ENCODE peak calls at places on chromosome X, in seven cellular contexts. One of them, this sample, is unnamed. For H3K4me1, the result is how much of the 10 kb centered on the place peaks cover.

GRCh38 chrX:133958997-133959688 is 26.3 kb downstream of the GPC3 start:
- DNase-seq in mesendoderm: no peak
- DNase-seq in mesenchymal stem cell: peak
- DNase-seq in trophoblast cell: no peak
- DNase-seq in neuronal stem cell: no peak
- DNase-seq in IMR-90: no peak
- DNase-seq in H1: no peak
- DNase-seq in this sample: no peak

GRCh38 chrX:133670394-133670793 is 255.1 kb upstream of the GPC4 start:
- DNase-seq in mesendoderm: peak
- DNase-seq in mesenchymal stem cell: peak
- DNase-seq in trophoblast cell: peak
- DNase-seq in neuronal stem cell: peak
- DNase-seq in IMR-90: peak
- DNase-seq in H1: no peak
- DNase-seq in this sample: no peak

GRCh38 chrX:23952984-23953907 is 45.4 kb downstream of the CXorf58 start:
- DNase-seq in mesendoderm: peak
- DNase-seq in mesenchymal stem cell: no peak
- DNase-seq in trophoblast cell: no peak
- DNase-seq in neuronal stem cell: no peak
- DNase-seq in IMR-90: no peak
- DNase-seq in H1: no peak
- DNase-seq in this sample: peak

GRCh38 chrX:41386222-41386990 is 52.4 kb downstream of the DDX3X start:
- DNase-seq in mesendoderm: no peak
- DNase-seq in mesenchymal stem cell: no peak
- DNase-seq in trophoblast cell: no peak
- DNase-seq in neuronal stem cell: no peak
- DNase-seq in IMR-90: peak
- DNase-seq in H1: no peak
- DNase-seq in this sample: no peak

GRCh38 chrX:133786382-133786781 is 199.0 kb downstream of the GPC3 start:
- DNase-seq in mesendoderm: no peak
- DNase-seq in mesenchymal stem cell: no peak
- DNase-seq in trophoblast cell: no peak
- DNase-seq in neuronal stem cell: no peak
- DNase-seq in IMR-90: no peak
- DNase-seq in H1: no peak
- DNase-seq in this sample: no peak

GRCh38 chrX:24245201-24245600 is 68.7 kb downstream of the SUPT20HL2 start:
- DNase-seq in mesendoderm: peak
- DNase-seq in mesenchymal stem cell: peak
- DNase-seq in trophoblast cell: peak
- DNase-seq in neuronal stem cell: peak
- DNase-seq in IMR-90: peak
- DNase-seq in H1: no peak
- DNase-seq in this sample: no peak

GRCh38 chrX:10971176-10971575 is 140.0 kb upstream of the HCCS start:
- DNase-seq in mesendoderm: no peak
- DNase-seq in mesenchymal stem cell: no peak
- DNase-seq in trophoblast cell: no peak
- DNase-seq in neuronal stem cell: no peak
- DNase-seq in IMR-90: no peak
- DNase-seq in H1: no peak
- DNase-seq in this sample: no peak

GRCh38 chrX:144732588-144732987 is 514.7 kb upstream of the SPANXN1 start:
- DNase-seq in mesendoderm: peak
- DNase-seq in mesenchymal stem cell: no peak
- DNase-seq in trophoblast cell: no peak
- DNase-seq in neuronal stem cell: no peak
- DNase-seq in IMR-90: no peak
- DNase-seq in H1: no peak
- DNase-seq in this sample: no peak

GRCh38 chrX:17414839-17415238 is 39.8 kb downstream of the NHS start:
- DNase-seq in mesendoderm: peak
- DNase-seq in mesenchymal stem cell: no peak
- DNase-seq in trophoblast cell: no peak
- DNase-seq in neuronal stem cell: no peak
- DNase-seq in IMR-90: no peak
- DNase-seq in H1: no peak
- DNase-seq in this sample: peak

GRCh38 chrX:13432376-13432775 is 112.5 kb upstream of the ATXN3L start:
- DNase-seq in mesendoderm: no peak
- DNase-seq in mesenchymal stem cell: peak
- DNase-seq in trophoblast cell: no peak
- DNase-seq in neuronal stem cell: no peak
- DNase-seq in IMR-90: peak
- DNase-seq in H1: no peak
- DNase-seq in this sample: no peak

GRCh38 chrX:136577562-136577961 is 45.5 kb downstream of the VGLL1 start:
- DNase-seq in mesendoderm: peak
- DNase-seq in mesenchymal stem cell: peak
- DNase-seq in trophoblast cell: peak
- DNase-seq in neuronal stem cell: peak
- DNase-seq in IMR-90: peak
- DNase-seq in H1: no peak
- DNase-seq in this sample: peak

GRCh38 chrX:137549073-137549472 is 16.9 kb upstream of the ZIC3 start:
- DNase-seq in mesendoderm: peak
- DNase-seq in mesenchymal stem cell: no peak
- DNase-seq in trophoblast cell: no peak
- DNase-seq in neuronal stem cell: no peak
- DNase-seq in IMR-90: no peak
- DNase-seq in H1: no peak
- DNase-seq in this sample: peak

GRCh38 chrX:24494544-24495113 is 29.5 kb downstream of the PDK3 start:
- DNase-seq in mesendoderm: no peak
- DNase-seq in mesenchymal stem cell: peak
- DNase-seq in trophoblast cell: no peak
- DNase-seq in neuronal stem cell: no peak
- DNase-seq in IMR-90: peak
- DNase-seq in H1: no peak
- DNase-seq in this sample: no peak

GRCh38 chrX:145817299-145817665 is 347 bp upstream of the SLITRK2 start:
- DNase-seq in mesendoderm: peak
- DNase-seq in mesenchymal stem cell: no peak
- DNase-seq in trophoblast cell: no peak
- DNase-seq in neuronal stem cell: no peak
- DNase-seq in IMR-90: no peak
- DNase-seq in H1: no peak
- DNase-seq in this sample: peak

GRCh38 chrX:140425712-140426395 is 79.0 kb downstream of the SOX3 start:
- DNase-seq in mesendoderm: peak
- DNase-seq in mesenchymal stem cell: no peak
- DNase-seq in trophoblast cell: no peak
- DNase-seq in neuronal stem cell: no peak
- DNase-seq in IMR-90: no peak
- DNase-seq in H1: no peak
- DNase-seq in this sample: no peak

GRCh38 chrX:130091976-130092522 is 18.2 kb downstream of the ELF4 start:
- DNase-seq in mesendoderm: peak
- DNase-seq in mesenchymal stem cell: no peak
- DNase-seq in trophoblast cell: no peak
- DNase-seq in neuronal stem cell: no peak
- DNase-seq in IMR-90: no peak
- DNase-seq in H1: no peak
- DNase-seq in this sample: peak

GRCh38 chrX:9581771-9582396 is 117.0 kb downstream of the TBL1X start:
- DNase-seq in mesendoderm: no peak
- DNase-seq in mesenchymal stem cell: no peak
- DNase-seq in trophoblast cell: no peak
- DNase-seq in neuronal stem cell: no peak
- DNase-seq in IMR-90: no peak
- DNase-seq in H1: no peak
- DNase-seq in this sample: no peak

GRCh38 chrX:11724122-11725017 is 33.7 kb upstream of the MSL3 start:
- DNase-seq in mesendoderm: peak
- DNase-seq in mesenchymal stem cell: peak
- DNase-seq in trophoblast cell: no peak
- DNase-seq in neuronal stem cell: peak
- DNase-seq in IMR-90: peak
- DNase-seq in H1: no peak
- DNase-seq in this sample: no peak

GRCh38 chrX:153903991-153904957 is at the start of gene AVPR2:
- DNase-seq in mesendoderm: no peak
- DNase-seq in mesenchymal stem cell: no peak
- DNase-seq in trophoblast cell: no peak
- DNase-seq in neuronal stem cell: no peak
- DNase-seq in IMR-90: no peak
- DNase-seq in H1: no peak
- DNase-seq in this sample: peak

GRCh38 chrX:69603566-69604194 is 12.2 kb upstream of the EDA start:
- DNase-seq in mesendoderm: peak
- DNase-seq in mesenchymal stem cell: peak
- DNase-seq in trophoblast cell: peak
- DNase-seq in neuronal stem cell: no peak
- DNase-seq in IMR-90: no peak
- DNase-seq in H1: no peak
- DNase-seq in this sample: peak

GRCh38 chrX:40192196-40192595 is 94.4 kb upstream of the BCOR start:
- DNase-seq in mesendoderm: no peak
- DNase-seq in mesenchymal stem cell: no peak
- DNase-seq in trophoblast cell: no peak
- DNase-seq in neuronal stem cell: no peak
- DNase-seq in IMR-90: no peak
- DNase-seq in H1: no peak
- DNase-seq in this sample: no peak

DNA sequence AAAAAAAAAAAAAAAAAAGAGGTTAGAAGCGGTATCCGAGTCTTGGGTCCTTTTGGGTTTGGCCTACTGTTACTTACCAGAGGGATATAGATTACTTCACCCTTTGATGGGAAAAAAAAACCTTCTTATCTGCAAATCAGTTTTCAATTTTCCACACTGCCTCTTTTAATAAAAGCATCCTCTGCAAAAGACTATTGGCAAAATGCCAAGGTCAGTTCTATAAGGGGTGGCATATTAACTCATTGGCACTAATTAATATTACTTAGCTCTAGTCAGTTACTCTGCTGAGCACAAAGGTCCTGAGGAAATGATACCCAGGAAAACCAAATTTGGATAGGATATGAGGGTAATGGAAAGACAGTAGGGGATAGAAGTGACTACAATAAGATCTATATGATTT is 44.3 kb upstream of the MTMR8 start:
- DNase-seq in mesendoderm: no peak
- DNase-seq in mesenchymal stem cell: no peak
- DNase-seq in trophoblast cell: no peak
- DNase-seq in neuronal stem cell: no peak
- DNase-seq in IMR-90: no peak
- DNase-seq in H1: no peak
- DNase-seq in this sample: no peak
- H3K23ac ChIP-seq in mesendoderm: no peak
- H3K23ac ChIP-seq in mesenchymal stem cell: no peak
- H3K23ac ChIP-seq in trophoblast cell: no peak
- H3K23ac ChIP-seq in neuronal stem cell: no peak
- H3K23ac ChIP-seq in IMR-90: no peak
- H3K23ac ChIP-seq in H1: no peak
- H3K23ac ChIP-seq in this sample: no peak

GRCh38 chrX:55841962-55842752 is 124.6 kb downstream of the RRAGB start:
- DNase-seq in mesendoderm: no peak
- DNase-seq in mesenchymal stem cell: no peak
- DNase-seq in trophoblast cell: no peak
- DNase-seq in neuronal stem cell: no peak
- DNase-seq in IMR-90: no peak
- DNase-seq in H1: no peak
- DNase-seq in this sample: no peak

GRCh38 chrX:55839480-55839879 is 121.9 kb downstream of the RRAGB start:
- DNase-seq in mesendoderm: peak
- DNase-seq in mesenchymal stem cell: no peak
- DNase-seq in trophoblast cell: no peak
- DNase-seq in neuronal stem cell: no peak
- DNase-seq in IMR-90: no peak
- DNase-seq in H1: peak
- DNase-seq in this sample: peak
- H4K8ac ChIP-seq in mesendoderm: no peak
- H4K8ac ChIP-seq in mesenchymal stem cell: no peak
- H4K8ac ChIP-seq in trophoblast cell: no peak
- H4K8ac ChIP-seq in neuronal stem cell: no peak
- H4K8ac ChIP-seq in IMR-90: no peak
- H4K8ac ChIP-seq in H1: no peak
- H4K8ac ChIP-seq in this sample: no peak

GRCh38 chrX:128458888-128459287 is 406.7 kb upstream of the ACTRT1 start:
- DNase-seq in mesendoderm: no peak
- DNase-seq in mesenchymal stem cell: no peak
- DNase-seq in trophoblast cell: no peak
- DNase-seq in neuronal stem cell: no peak
- DNase-seq in IMR-90: peak
- DNase-seq in H1: no peak
- DNase-seq in this sample: no peak
- H3K4me1 ChIP-seq in mesendoderm: under half
- H3K4me1 ChIP-seq in mesenchymal stem cell: under half
- H3K4me1 ChIP-seq in trophoblast cell: under half
- H3K4me1 ChIP-seq in neuronal stem cell: under half
- H3K4me1 ChIP-seq in IMR-90: under half
- H3K4me1 ChIP-seq in H1: under half
- H3K4me1 ChIP-seq in this sample: under half

GRCh38 chrX:6667048-6667768 is 132.3 kb upstream of the VCX3A start:
- DNase-seq in mesendoderm: no peak
- DNase-seq in mesenchymal stem cell: no peak
- DNase-seq in trophoblast cell: no peak
- DNase-seq in neuronal stem cell: no peak
- DNase-seq in IMR-90: no peak
- DNase-seq in H1: no peak
- DNase-seq in this sample: no peak

GRCh38 chrX:6660567-6661252 is 125.8 kb upstream of the VCX3A start:
- DNase-seq in mesendoderm: peak
- DNase-seq in mesenchymal stem cell: no peak
- DNase-seq in trophoblast cell: peak
- DNase-seq in neuronal stem cell: no peak
- DNase-seq in IMR-90: no peak
- DNase-seq in H1: no peak
- DNase-seq in this sample: no peak

GRCh38 chrX:6661731-6662130 is 126.8 kb upstream of the VCX3A start:
- DNase-seq in mesendoderm: no peak
- DNase-seq in mesenchymal stem cell: no peak
- DNase-seq in trophoblast cell: no peak
- DNase-seq in neuronal stem cell: no peak
- DNase-seq in IMR-90: no peak
- DNase-seq in H1: no peak
- DNase-seq in this sample: no peak
- H3K23ac ChIP-seq in mesendoderm: no peak
- H3K23ac ChIP-seq in mesenchymal stem cell: no peak
- H3K23ac ChIP-seq in trophoblast cell: no peak
- H3K23ac ChIP-seq in neuronal stem cell: no peak
- H3K23ac ChIP-seq in IMR-90: no peak
- H3K23ac ChIP-seq in H1: no peak
- H3K23ac ChIP-seq in this sample: no peak

DNA sequence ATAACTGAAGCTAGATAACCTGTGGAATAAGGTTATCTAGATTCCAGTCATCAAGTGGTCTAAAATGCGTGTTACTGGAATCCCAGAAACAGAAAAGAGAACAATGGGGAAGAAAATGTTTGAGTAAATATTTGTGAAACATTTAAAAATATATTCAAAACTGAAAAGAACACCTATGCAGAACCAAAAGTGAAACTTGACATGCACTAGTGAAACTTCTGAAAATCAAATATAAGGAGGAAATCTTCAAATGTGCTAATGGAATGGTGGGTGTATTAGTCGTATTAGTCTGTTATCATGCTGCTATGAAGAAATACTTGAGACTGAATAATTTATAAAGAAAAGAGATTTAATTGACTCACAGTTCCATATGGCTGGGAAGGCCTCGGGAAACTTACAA is 512.4 kb upstream of the KLHL4 start:
- DNase-seq in mesendoderm: no peak
- DNase-seq in mesenchymal stem cell: no peak
- DNase-seq in trophoblast cell: no peak
- DNase-seq in neuronal stem cell: no peak
- DNase-seq in IMR-90: no peak
- DNase-seq in H1: no peak
- DNase-seq in this sample: no peak
- H4K8ac ChIP-seq in mesendoderm: no peak
- H4K8ac ChIP-seq in mesenchymal stem cell: no peak
- H4K8ac ChIP-seq in trophoblast cell: no peak
- H4K8ac ChIP-seq in neuronal stem cell: no peak
- H4K8ac ChIP-seq in IMR-90: no peak
- H4K8ac ChIP-seq in H1: no peak
- H4K8ac ChIP-seq in this sample: no peak

This sample was measured in H9.